ENCODE peak calls at places on chromosomes 16 and 17, in nine cellular contexts. C is fibroblast of lung, B is choroid plexus epithelial cell, T is retinal pigment epithelial cell, L is GM20000, Y is endothelial cell of umbilical vein, R is tibial artery, S is lower leg skin, I is A549. H is an unnamed sample.

GRCh38 chr16:75821117-75821516 is 94.8 kb upstream of the CPHXL start:
- DNase-seq in C (no peak), B (no peak), T (no peak), L (no peak), Y (no peak), R (no peak), S (no peak), I (no peak), H (no peak)

GRCh38 chr16:56401482-56401881 is 23.9 kb downstream of the AMFR start:
- DNase-seq in C (no peak), B (peak; percentile 25), T (no peak), L (no peak), Y (no peak), R (no peak), S (no peak), I (peak; percentile 55), H (peak; percentile 29)

GRCh38 chr16:81487301-81487720 is 42.7 kb downstream of the CMIP start:
- DNase-seq in C (no peak), B (peak; percentile 56), T (no peak), L (no peak), Y (no peak), R (no peak), S (no peak), I (no peak), H (no peak)

GRCh38 chr17:58507123-58507634 is 7.3 kb downstream of the MTMR4 start:
- DNase-seq in C (peak; percentile 35), B (peak; percentile 84), T (no peak), L (no peak), Y (no peak), R (no peak), S (no peak), I (no peak), H (no peak)

GRCh38 chr17:44971776-44972483 is 3.8 kb upstream of the C1QL1 start:
- DNase-seq in C (peak; percentile 24), B (peak; percentile 52), T (no peak), L (no peak), Y (no peak), R (no peak), S (no peak), I (no peak), H (no peak)

GRCh38 chr17:43416998-43417891 is 18.5 kb downstream of the ARL4D start:
- DNase-seq in C (peak; percentile 81), B (peak; percentile 33), T (no peak), L (no peak), Y (no peak), R (peak; percentile 92), S (peak; percentile 94), I (peak; percentile 40), H (no peak)

GRCh38 chr17:42577140-42577531 is 393 bp downstream of the PSMC3IP start:
- DNase-seq in C (no peak), B (no peak), T (no peak), L (no peak), Y (no peak), R (no peak), S (no peak), I (no peak), H (no peak)

GRCh38 chr16:31179747-31180458 is at the start of gene FUS:
- DNase-seq in C (peak; percentile 91), B (peak; percentile 94), T (peak; percentile 41), L (peak; percentile 96), Y (peak; percentile 90), R (peak; percentile 94), S (peak; percentile 98), I (peak; percentile 93), H (peak; percentile 96)

GRCh38 chr17:12085076-12085949 is 64.6 kb downstream of the MAP2K4 start:
- DNase-seq in C (no peak), B (peak; percentile 11), T (no peak), L (no peak), Y (no peak), R (no peak), S (no peak), I (peak; percentile 8), H (no peak)

GRCh38 chr17:66290097-66290722 is 12.2 kb upstream of the PRKCA start:
- DNase-seq in C (no peak), B (no peak), T (no peak), L (no peak), Y (peak; percentile 15), R (no peak), S (no peak), I (no peak), H (no peak)

GRCh38 chr17:77316651-77317050 is 175.9 kb downstream of the SEC14L1 start:
- DNase-seq in C (no peak), B (no peak), T (no peak), L (no peak), Y (no peak), R (no peak), S (no peak), I (no peak), H (no peak)

GRCh38 chr16:53664724-53665345 is 38.8 kb downstream of the RPGRIP1L start:
- DNase-seq in C (peak; percentile 74), B (peak; percentile 68), T (no peak), L (peak; percentile 11), Y (no peak), R (no peak), S (no peak), I (no peak), H (peak; percentile 5)

GRCh38 chr17:63974594-63975192 is 2.0 kb upstream of the SCN4A start:
- DNase-seq in C (no peak), B (peak; percentile 31), T (no peak), L (no peak), Y (peak; percentile 51), R (no peak), S (no peak), I (no peak), H (no peak)

GRCh38 chr17:46847204-46848191 is 3.9 kb upstream of the WNT9B start:
- DNase-seq in C (no peak), B (no peak), T (no peak), L (no peak), Y (no peak), R (no peak), S (no peak), I (no peak), H (no peak)

GRCh38 chr17:46837521-46837920 is 13.9 kb upstream of the WNT9B start:
- DNase-seq in C (no peak), B (no peak), T (no peak), L (no peak), Y (no peak), R (no peak), S (no peak), I (no peak), H (no peak)

GRCh38 chr17:46841561-46842379 is 9.6 kb upstream of the WNT9B start:
- DNase-seq in C (no peak), B (no peak), T (no peak), L (no peak), Y (no peak), R (no peak), S (no peak), I (no peak), H (peak; percentile 68)

GRCh38 chr17:46839211-46839610 is 12.2 kb upstream of the WNT9B start:
- DNase-seq in C (no peak), B (no peak), T (no peak), L (no peak), Y (no peak), R (no peak), S (no peak), I (no peak), H (no peak)

DNA sequence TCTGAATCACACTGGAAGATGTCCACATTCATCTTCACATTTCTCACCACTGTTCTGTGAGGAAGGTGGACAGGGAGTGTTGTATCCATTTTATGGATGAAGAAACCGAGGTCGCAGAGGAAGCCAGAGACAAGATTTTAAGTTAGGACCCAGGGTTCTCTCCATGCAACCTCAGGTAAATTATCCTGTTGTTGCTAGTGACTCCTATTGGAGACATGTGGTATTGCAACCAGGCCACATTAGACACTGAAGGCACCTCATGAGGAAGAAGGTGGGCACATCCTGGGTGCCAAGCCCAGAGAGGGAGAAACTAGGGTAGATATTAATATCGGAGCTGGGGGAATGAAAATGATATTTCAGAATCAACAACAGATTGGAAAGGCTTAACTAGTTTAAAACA is 8.5 kb upstream of the WNT9B start:
- DNase-seq in C (no peak), B (no peak), T (no peak), L (no peak), Y (no peak), R (no peak), S (no peak), I (peak; percentile 49), H (no peak)
- TF ChIP-seq CTCF in C (peak; percentile 46), B (peak; percentile 65), T (peak; percentile 68), L (no peak), Y (peak; percentile 46), R (no peak), S (no peak), I (peak; percentile 40), H (peak; percentile 13)

GRCh38 chr17:15210247-15210646 is 54.9 kb downstream of the PMP22 start:
- DNase-seq in C (no peak), B (no peak), T (no peak), L (no peak), Y (no peak), R (no peak), S (no peak), I (no peak), H (no peak)

GRCh38 chr17:15216481-15216880 is 48.6 kb downstream of the PMP22 start:
- DNase-seq in C (no peak), B (no peak), T (no peak), L (no peak), Y (no peak), R (no peak), S (no peak), I (no peak), H (no peak)

DNA sequence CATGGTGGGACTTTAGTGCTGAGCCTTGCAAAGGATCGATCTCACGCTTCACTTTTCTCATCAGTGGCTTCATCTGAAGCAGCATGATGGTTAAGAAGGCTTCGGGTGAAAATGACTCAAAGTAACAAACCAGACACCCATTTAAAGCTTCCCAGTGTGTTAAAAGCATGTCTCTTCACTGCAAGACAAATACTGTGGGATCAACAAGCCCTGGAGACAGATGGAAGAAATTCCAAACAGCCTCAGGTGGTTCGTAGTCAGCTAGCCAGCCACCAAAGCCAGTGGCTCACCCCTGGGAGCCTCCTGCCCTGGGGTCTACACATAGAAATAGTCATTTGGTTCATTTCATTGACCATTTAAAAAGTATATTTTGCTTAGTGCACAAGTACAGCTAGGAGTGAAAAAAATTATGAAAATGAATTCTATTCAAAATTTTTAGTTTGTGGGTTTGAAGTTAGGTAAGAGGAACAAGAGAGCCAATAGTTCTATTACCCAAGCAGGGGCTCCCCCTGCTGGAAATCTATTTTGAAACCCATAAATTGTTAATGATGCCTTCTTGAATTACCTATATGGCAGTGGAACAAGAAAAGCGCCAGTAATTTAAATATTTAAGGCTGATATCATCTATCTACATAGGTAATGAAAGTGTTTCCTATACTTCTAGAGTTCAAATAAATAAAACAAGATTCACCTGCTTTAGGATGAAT is 51.6 kb downstream of the PMP22 start:
- DNase-seq in C (peak; percentile 42), B (peak; percentile 67), T (peak; percentile 5), L (no peak), Y (peak; percentile 7), R (no peak), S (no peak), I (peak; percentile 34), H (no peak)
- TF ChIP-seq CTCF in C (peak; percentile 41), B (peak; percentile 60), T (peak; percentile 61), L (no peak), Y (no peak), R (no peak), S (no peak), I (peak; percentile 46), H (no peak)

GRCh38 chr17:1170739-1171138 is 9.0 kb downstream of the ABR start:
- DNase-seq in C (no peak), B (no peak), T (no peak), L (no peak), Y (no peak), R (no peak), S (no peak), I (no peak), H (no peak)
- TF ChIP-seq CTCF in C (peak; percentile 7), B (no peak), T (peak; percentile 27), L (peak; percentile 22), Y (no peak), R (no peak), S (no peak), I (peak; percentile 26), H (peak; percentile 12)

GRCh38 chr17:32112416-32112815 is 29.9 kb upstream of the RHOT1 start:
- DNase-seq in C (no peak), B (no peak), T (no peak), L (no peak), Y (no peak), R (no peak), S (no peak), I (no peak), H (no peak)
- TF ChIP-seq CTCF in C (no peak), B (no peak), T (no peak), L (no peak), Y (no peak), R (no peak), S (no peak), I (no peak), H (no peak)